ENCODE peak calls at places on chromosomes 1 and 21, in five cellular contexts. One of them, this sample, is unnamed.

GRCh38 chr1:101161619-101162018 is 75.2 kb upstream of the S1PR1 start:
- DNase-seq in activated naive CD8-positive, alpha-beta T cell treated with anti-CD3 and anti-CD28 coated beads, Interleukin-2, amount 50 U/mL, for 16 hours: no peak
- DNase-seq in H9: no peak
- DNase-seq in A172: no peak
- DNase-seq in T-helper 1 cell: no peak
- DNase-seq in this sample: no peak

GRCh38 chr21:32844653-32845443 is 73.3 kb upstream of the PAXBP1 start:
- DNase-seq in activated naive CD8-positive, alpha-beta T cell treated with anti-CD3 and anti-CD28 coated beads, Interleukin-2, amount 50 U/mL, for 16 hours: no peak
- DNase-seq in H9: no peak
- DNase-seq in A172: peak
- DNase-seq in T-helper 1 cell: no peak
- DNase-seq in this sample: peak

GRCh38 chr1:216983823-216984222 is 260.6 kb upstream of the ESRRG start:
- DNase-seq in activated naive CD8-positive, alpha-beta T cell treated with anti-CD3 and anti-CD28 coated beads, Interleukin-2, amount 50 U/mL, for 16 hours: no peak
- DNase-seq in H9: no peak
- DNase-seq in A172: no peak
- DNase-seq in T-helper 1 cell: no peak
- DNase-seq in this sample: no peak

GRCh38 chr1:26852701-26853100 is 10.2 kb upstream of the SFN start:
- DNase-seq in activated naive CD8-positive, alpha-beta T cell treated with anti-CD3 and anti-CD28 coated beads, Interleukin-2, amount 50 U/mL, for 16 hours: no peak
- DNase-seq in H9: no peak
- DNase-seq in A172: no peak
- DNase-seq in T-helper 1 cell: no peak
- DNase-seq in this sample: no peak

GRCh38 chr1:41374711-41375110 is 13.5 kb downstream of the FOXO6 start:
- DNase-seq in activated naive CD8-positive, alpha-beta T cell treated with anti-CD3 and anti-CD28 coated beads, Interleukin-2, amount 50 U/mL, for 16 hours: no peak
- DNase-seq in H9: no peak
- DNase-seq in A172: no peak
- DNase-seq in T-helper 1 cell: no peak
- DNase-seq in this sample: no peak

GRCh38 chr1:59788825-59789224 is 25.9 kb upstream of the HOOK1 start:
- DNase-seq in activated naive CD8-positive, alpha-beta T cell treated with anti-CD3 and anti-CD28 coated beads, Interleukin-2, amount 50 U/mL, for 16 hours: no peak
- DNase-seq in H9: no peak
- DNase-seq in A172: no peak
- DNase-seq in T-helper 1 cell: no peak
- DNase-seq in this sample: no peak

GRCh38 chr1:68363346-68363745 is 86.4 kb downstream of the RPE65 start:
- DNase-seq in activated naive CD8-positive, alpha-beta T cell treated with anti-CD3 and anti-CD28 coated beads, Interleukin-2, amount 50 U/mL, for 16 hours: no peak
- DNase-seq in H9: no peak
- DNase-seq in A172: no peak
- DNase-seq in T-helper 1 cell: no peak
- DNase-seq in this sample: peak

GRCh38 chr1:5998906-5999301 is 6.7 kb upstream of the NPHP4 start:
- DNase-seq in activated naive CD8-positive, alpha-beta T cell treated with anti-CD3 and anti-CD28 coated beads, Interleukin-2, amount 50 U/mL, for 16 hours: no peak
- DNase-seq in H9: no peak
- DNase-seq in A172: no peak
- DNase-seq in T-helper 1 cell: no peak
- DNase-seq in this sample: no peak

GRCh38 chr21:44295163-44295601 is 4.7 kb upstream of the PFKL start:
- DNase-seq in activated naive CD8-positive, alpha-beta T cell treated with anti-CD3 and anti-CD28 coated beads, Interleukin-2, amount 50 U/mL, for 16 hours: no peak
- DNase-seq in H9: no peak
- DNase-seq in A172: no peak
- DNase-seq in T-helper 1 cell: no peak
- DNase-seq in this sample: no peak

GRCh38 chr1:43293896-43294760 is 6.7 kb upstream of the TIE1 start:
- DNase-seq in activated naive CD8-positive, alpha-beta T cell treated with anti-CD3 and anti-CD28 coated beads, Interleukin-2, amount 50 U/mL, for 16 hours: no peak
- DNase-seq in H9: no peak
- DNase-seq in A172: peak
- DNase-seq in T-helper 1 cell: no peak
- DNase-seq in this sample: peak

GRCh38 chr1:85581802-85582686 is 1.5 kb downstream of the CCN1 start:
- DNase-seq in activated naive CD8-positive, alpha-beta T cell treated with anti-CD3 and anti-CD28 coated beads, Interleukin-2, amount 50 U/mL, for 16 hours: no peak
- DNase-seq in H9: peak
- DNase-seq in A172: peak
- DNase-seq in T-helper 1 cell: no peak
- DNase-seq in this sample: peak

GRCh38 chr1:29196863-29197589 is 15.3 kb upstream of the SRSF4 start:
- DNase-seq in activated naive CD8-positive, alpha-beta T cell treated with anti-CD3 and anti-CD28 coated beads, Interleukin-2, amount 50 U/mL, for 16 hours: no peak
- DNase-seq in H9: no peak
- DNase-seq in A172: no peak
- DNase-seq in T-helper 1 cell: no peak
- DNase-seq in this sample: no peak

GRCh38 chr1:160578694-160579191 is 553 bp downstream of the CD84 start:
- DNase-seq in activated naive CD8-positive, alpha-beta T cell treated with anti-CD3 and anti-CD28 coated beads, Interleukin-2, amount 50 U/mL, for 16 hours: no peak
- DNase-seq in H9: no peak
- DNase-seq in A172: no peak
- DNase-seq in T-helper 1 cell: no peak
- DNase-seq in this sample: no peak

GRCh38 chr21:44420416-44421205 is 34.7 kb upstream of the LRRC3 start:
- DNase-seq in activated naive CD8-positive, alpha-beta T cell treated with anti-CD3 and anti-CD28 coated beads, Interleukin-2, amount 50 U/mL, for 16 hours: no peak
- DNase-seq in H9: no peak
- DNase-seq in A172: no peak
- DNase-seq in T-helper 1 cell: no peak
- DNase-seq in this sample: no peak

GRCh38 chr1:77133731-77134358 is 85.4 kb downstream of the PIGK start:
- DNase-seq in activated naive CD8-positive, alpha-beta T cell treated with anti-CD3 and anti-CD28 coated beads, Interleukin-2, amount 50 U/mL, for 16 hours: no peak
- DNase-seq in H9: no peak
- DNase-seq in A172: no peak
- DNase-seq in T-helper 1 cell: no peak
- DNase-seq in this sample: no peak

GRCh38 chr1:22364764-22365163 is 86.9 kb upstream of the ZBTB40 start:
- DNase-seq in activated naive CD8-positive, alpha-beta T cell treated with anti-CD3 and anti-CD28 coated beads, Interleukin-2, amount 50 U/mL, for 16 hours: no peak
- DNase-seq in H9: peak
- DNase-seq in A172: no peak
- DNase-seq in T-helper 1 cell: no peak
- DNase-seq in this sample: no peak

GRCh38 chr1:95233321-95233736 is 681 bp upstream of the RWDD3 start:
- DNase-seq in activated naive CD8-positive, alpha-beta T cell treated with anti-CD3 and anti-CD28 coated beads, Interleukin-2, amount 50 U/mL, for 16 hours: no peak
- DNase-seq in H9: no peak
- DNase-seq in A172: peak
- DNase-seq in T-helper 1 cell: no peak
- DNase-seq in this sample: no peak

GRCh38 chr1:116411784-116412479 is 38.9 kb downstream of the ATP1A1 start:
- DNase-seq in activated naive CD8-positive, alpha-beta T cell treated with anti-CD3 and anti-CD28 coated beads, Interleukin-2, amount 50 U/mL, for 16 hours: no peak
- DNase-seq in H9: no peak
- DNase-seq in A172: no peak
- DNase-seq in T-helper 1 cell: no peak
- DNase-seq in this sample: no peak

GRCh38 chr21:34536311-34536710 is 24.3 kb upstream of the KCNE1 start:
- DNase-seq in activated naive CD8-positive, alpha-beta T cell treated with anti-CD3 and anti-CD28 coated beads, Interleukin-2, amount 50 U/mL, for 16 hours: no peak
- DNase-seq in H9: no peak
- DNase-seq in A172: no peak
- DNase-seq in T-helper 1 cell: no peak
- DNase-seq in this sample: no peak

GRCh38 chr1:70487910-70488665 is 77.0 kb downstream of the CTH start:
- DNase-seq in activated naive CD8-positive, alpha-beta T cell treated with anti-CD3 and anti-CD28 coated beads, Interleukin-2, amount 50 U/mL, for 16 hours: no peak
- DNase-seq in H9: peak
- DNase-seq in A172: peak
- DNase-seq in T-helper 1 cell: no peak
- DNase-seq in this sample: peak

GRCh38 chr21:44703731-44704635 is 7.0 kb downstream of the KRTAP10-12 start:
- DNase-seq in activated naive CD8-positive, alpha-beta T cell treated with anti-CD3 and anti-CD28 coated beads, Interleukin-2, amount 50 U/mL, for 16 hours: no peak
- DNase-seq in H9: no peak
- DNase-seq in A172: no peak
- DNase-seq in T-helper 1 cell: no peak
- DNase-seq in this sample: no peak

GRCh38 chr1:158203693-158204457 is 23.2 kb downstream of the CD1D start:
- DNase-seq in activated naive CD8-positive, alpha-beta T cell treated with anti-CD3 and anti-CD28 coated beads, Interleukin-2, amount 50 U/mL, for 16 hours: no peak
- DNase-seq in H9: no peak
- DNase-seq in A172: peak
- DNase-seq in T-helper 1 cell: peak
- DNase-seq in this sample: peak